ENCODE peak calls at places on chromosomes 3 and 15, in ten cellular contexts. I is AG04450; S is GM06990; B is glutamatergic neuron; N is CD8-positive, alpha-beta T cell; O is body of pancreas; L is mesothelial cell of epicardium; M is ovary; J is left ventricle myocardium inferior; D is AG09319. T is an unnamed sample.

GRCh38 chr3:133709139-133709538 is 37.1 kb upstream of the TF start:
- DNase-seq in I (no peak), S (no peak), B (no peak), N (no peak), O (no peak), L (no peak), M (no peak), J (no peak), D (no peak), T (no peak)

GRCh38 chr15:47184003-47184404 is 533.3 kb upstream of the SEMA6D start:
- DNase-seq in I (no peak), S (peak; percentile 8), B (peak; percentile 79), N (no peak), O (peak; percentile 45), L (peak; percentile 27), M (no peak), J (no peak), D (no peak), T (peak; percentile 85)

GRCh38 chr15:101267320-101268104 is 9.8 kb downstream of the SELENOS start:
- DNase-seq in I (no peak), S (no peak), B (no peak), N (no peak), O (peak; percentile 82), L (no peak), M (no peak), J (no peak), D (peak; percentile 80), T (no peak)

GRCh38 chr15:58138106-58138505 is at the start of gene AQP9:
- DNase-seq in I (no peak), S (no peak), B (no peak), N (no peak), O (no peak), L (no peak), M (no peak), J (no peak), D (no peak), T (no peak)

GRCh38 chr3:41867533-41867932 is 94.4 kb downstream of the ULK4 start:
- DNase-seq in I (no peak), S (no peak), B (no peak), N (no peak), O (no peak), L (no peak), M (no peak), J (no peak), D (no peak), T (no peak)

GRCh38 chr3:10447527-10448260 is 57.7 kb downstream of the ATP2B2 start:
- DNase-seq in I (no peak), S (no peak), B (no peak), N (no peak), O (no peak), L (no peak), M (no peak), J (no peak), D (no peak), T (peak; percentile 47)

GRCh38 chr3:53702776-53703175 is 143.4 kb downstream of the CHDH start:
- DNase-seq in I (no peak), S (no peak), B (no peak), N (no peak), O (no peak), L (no peak), M (no peak), J (no peak), D (no peak), T (no peak)

GRCh38 chr3:36944012-36944640 is 728 bp downstream of the TRANK1 start:
- DNase-seq in I (no peak), S (peak; percentile 28), B (peak; percentile 58), N (peak; percentile 40), O (peak; percentile 75), L (peak; percentile 48), M (peak; percentile 69), J (peak; percentile 63), D (no peak), T (no peak)

GRCh38 chr3:119295816-119296484 is 1.8 kb downstream of the ARHGAP31 start:
- DNase-seq in I (no peak), S (no peak), B (no peak), N (no peak), O (no peak), L (no peak), M (no peak), J (no peak), D (no peak), T (no peak)

GRCh38 chr3:119293105-119293683 is 989 bp upstream of the ARHGAP31 start:
- DNase-seq in I (no peak), S (no peak), B (no peak), N (no peak), O (no peak), L (no peak), M (no peak), J (no peak), D (no peak), T (no peak)

GRCh38 chr3:119293761-119294401 is at the start of gene ARHGAP31:
- DNase-seq in I (peak; percentile 46), S (peak; percentile 83), B (peak; percentile 68), N (peak; percentile 91), O (peak; percentile 57), L (peak; percentile 36), M (peak; percentile 68), J (peak; percentile 75), D (peak; percentile 40), T (peak; percentile 90)

GRCh38 chr3:119294889-119295769 is 946 bp downstream of the ARHGAP31 start:
- DNase-seq in I (no peak), S (peak; percentile 63), B (peak; percentile 33), N (peak; percentile 76), O (peak; percentile 55), L (no peak), M (peak; percentile 49), J (peak; percentile 45), D (no peak), T (peak; percentile 47)

GRCh38 chr3:119294402-119294888 is 262 bp downstream of the ARHGAP31 start:
- DNase-seq in I (no peak), S (peak; percentile 79), B (peak; percentile 48), N (peak; percentile 75), O (peak; percentile 58), L (no peak), M (peak; percentile 57), J (peak; percentile 58), D (no peak), T (peak; percentile 77)
- TF ChIP-seq CTCF in I (no peak), S (no peak), B (no peak), N (no peak), O (no peak), L (no peak), M (no peak), J (no peak), D (no peak), T (no peak)

DNA sequence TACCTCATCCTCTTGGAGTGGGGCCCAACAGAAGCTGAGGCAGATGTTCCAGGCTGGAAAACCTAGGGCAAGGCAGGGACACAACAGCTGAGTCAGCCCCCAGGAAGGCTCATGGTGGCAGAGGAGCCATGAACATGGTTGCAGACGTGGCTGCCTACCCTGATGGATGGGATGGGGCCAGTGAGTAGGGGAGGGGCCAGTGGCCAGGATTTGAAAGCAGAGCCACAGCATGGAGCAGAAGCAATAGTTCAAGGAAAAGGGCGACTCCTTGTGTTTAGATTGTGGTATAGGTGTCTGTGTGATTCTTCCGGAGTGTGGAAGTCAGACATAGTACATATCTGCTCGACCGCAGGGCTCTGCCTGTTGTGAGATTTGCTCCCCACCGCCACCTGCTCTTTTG is 24.2 kb downstream of the PXYLP1 start:
- DNase-seq in I (no peak), S (no peak), B (no peak), N (peak; percentile 65), O (peak; percentile 57), L (no peak), M (no peak), J (no peak), D (no peak), T (no peak)
- TF ChIP-seq CTCF in I (peak; percentile 16), S (peak; percentile 33), B (peak; percentile 8), N (peak; percentile 55), O (peak; percentile 77), L (no peak), M (no peak), J (peak; percentile 44), D (no peak), T (peak; percentile 42)

GRCh38 chr15:60372756-60373155 is 25.0 kb downstream of the ANXA2 start:
- DNase-seq in I (no peak), S (no peak), B (no peak), N (no peak), O (no peak), L (no peak), M (no peak), J (no peak), D (no peak), T (no peak)

GRCh38 chr15:60370105-60370803 is 27.5 kb downstream of the ANXA2 start:
- DNase-seq in I (no peak), S (no peak), B (no peak), N (no peak), O (no peak), L (no peak), M (no peak), J (no peak), D (no peak), T (no peak)

GRCh38 chr15:60369696-60370095 is 28.1 kb downstream of the ANXA2 start:
- DNase-seq in I (no peak), S (no peak), B (no peak), N (no peak), O (no peak), L (no peak), M (no peak), J (no peak), D (no peak), T (no peak)

GRCh38 chr15:60372223-60372622 is 25.6 kb downstream of the ANXA2 start:
- DNase-seq in I (no peak), S (no peak), B (no peak), N (no peak), O (no peak), L (no peak), M (no peak), J (no peak), D (no peak), T (no peak)

GRCh38 chr15:60370804-60371700 is 26.7 kb downstream of the ANXA2 start:
- DNase-seq in I (peak; percentile 94), S (no peak), B (no peak), N (no peak), O (peak; percentile 70), L (no peak), M (peak; percentile 79), J (peak; percentile 48), D (peak; percentile 95), T (no peak)
- TF ChIP-seq CTCF in I (no peak), S (no peak), B (no peak), N (no peak), O (no peak), L (no peak), M (no peak), J (no peak), D (no peak), T (peak; percentile 33)

GRCh38 chr3:64815691-64816225 is 128.0 kb upstream of the ADAMTS9 start:
- DNase-seq in I (no peak), S (no peak), B (peak; percentile 27), N (no peak), O (no peak), L (no peak), M (no peak), J (no peak), D (no peak), T (no peak)

GRCh38 chr3:64818196-64818595 is 130.4 kb upstream of the ADAMTS9 start:
- DNase-seq in I (no peak), S (no peak), B (no peak), N (no peak), O (no peak), L (no peak), M (no peak), J (no peak), D (no peak), T (no peak)

GRCh38 chr3:64814360-64814759 is 126.6 kb upstream of the ADAMTS9 start:
- DNase-seq in I (no peak), S (no peak), B (no peak), N (no peak), O (no peak), L (no peak), M (no peak), J (no peak), D (no peak), T (no peak)

DNA sequence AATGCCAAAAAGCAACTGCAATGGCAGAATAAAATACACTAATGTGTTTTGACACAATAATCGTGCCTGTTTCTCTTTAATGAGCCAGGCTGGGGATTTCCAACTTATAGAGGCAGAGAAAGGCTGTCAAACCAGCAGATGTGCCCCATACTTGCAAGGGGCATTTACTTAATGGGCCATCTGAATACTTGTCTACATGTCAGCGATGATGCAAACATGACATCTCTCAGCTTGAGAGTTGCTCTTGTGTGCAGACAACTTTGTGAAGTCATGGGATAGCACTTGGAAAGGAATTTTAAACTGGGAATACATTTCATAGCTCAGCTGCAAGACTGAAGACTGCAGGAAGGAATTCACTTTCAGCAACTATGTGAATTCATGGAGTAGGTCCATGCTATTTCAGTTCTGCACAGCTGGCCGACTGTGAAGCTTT is 127.4 kb upstream of the ADAMTS9 start:
- DNase-seq in I (no peak), S (no peak), B (no peak), N (no peak), O (no peak), L (no peak), M (no peak), J (no peak), D (no peak), T (no peak)
- TF ChIP-seq CTCF in I (no peak), S (no peak), B (no peak), N (no peak), O (no peak), L (no peak), M (no peak), J (peak; percentile 36), D (no peak), T (peak; percentile 37)

T was measured in chondrocyte.